ENCODE peak calls at places on chromosomes 12 and 14, in ten cellular contexts. G is heart left ventricle, P is heart right ventricle, R is WERI-Rb-1, E is spleen, K is stomach, M is cardiac muscle cell, D is suprapubic skin, Q is left ventricle myocardium inferior, C is uterus. L is an unnamed sample.

GRCh38 chr14:90651405-90651804 is 164.8 kb downstream of the TTC7B start:
- DNase-seq in Q (no peak), D (no peak), C (no peak), E (no peak), R (no peak), K (no peak), G (no peak), P (no peak), M (no peak), L (no peak)

GRCh38 chr12:85179680-85180300 is 100.2 kb upstream of the ALX1 start:
- DNase-seq in E (no peak), C (no peak), Q (no peak), G (no peak), M (no peak), R (no peak), D (no peak), P (no peak), K (no peak), L (no peak)

GRCh38 chr12:104219908-104220404 is 4.4 kb downstream of the TXNRD1 start:
- DNase-seq in P (no peak), K (peak; percentile 55), E (no peak), D (no peak), G (no peak), R (no peak), Q (no peak), M (no peak), C (no peak), L (peak; percentile 53)

GRCh38 chr14:76644875-76645518 is 116.3 kb upstream of the VASH1 start:
- DNase-seq in P (peak; percentile 19), M (peak; percentile 68), D (no peak), C (no peak), E (no peak), K (no peak), G (no peak), Q (peak; percentile 19), R (peak; percentile 80), L (no peak)

GRCh38 chr14:76882646-76883045 is 56.4 kb downstream of the LRRC74A start:
- DNase-seq in D (no peak), C (no peak), M (no peak), Q (no peak), P (peak; percentile 31), K (no peak), E (no peak), R (no peak), G (no peak), L (no peak)

GRCh38 chr12:124517260-124518050 is 50.0 kb downstream of the NCOR2 start:
- DNase-seq in C (peak; percentile 69), G (peak; percentile 88), R (no peak), E (no peak), Q (peak; percentile 81), K (peak; percentile 92), P (peak; percentile 83), M (no peak), D (peak; percentile 90), L (no peak)

GRCh38 chr14:36514278-36515104 is 5.5 kb downstream of the NKX2-1 start:
- DNase-seq in E (no peak), K (no peak), R (no peak), G (no peak), D (no peak), C (no peak), P (no peak), M (no peak), Q (no peak), L (no peak)

GRCh38 chr14:95696741-95697140 is 10.5 kb downstream of the TCL1B start:
- DNase-seq in Q (no peak), G (no peak), M (no peak), E (no peak), R (no peak), D (no peak), P (no peak), C (no peak), K (no peak), L (no peak)

GRCh38 chr14:64217318-64217717 is 76.9 kb downstream of the ESR2 start:
- DNase-seq in K (no peak), M (no peak), D (no peak), C (peak; percentile 6), P (no peak), E (no peak), G (no peak), Q (no peak), R (no peak), L (no peak)

GRCh38 chr12:60577607-60578006 is 981.8 kb downstream of the SLC16A7 start:
- DNase-seq in C (no peak), E (no peak), D (no peak), R (no peak), P (no peak), M (no peak), K (no peak), G (no peak), Q (no peak), L (no peak)

GRCh38 chr12:84497819-84498218 is 414.8 kb downstream of the SLC6A15 start:
- DNase-seq in R (no peak), D (no peak), E (no peak), M (peak; percentile 42), Q (no peak), C (no peak), G (no peak), P (no peak), K (no peak), L (no peak)

GRCh38 chr12:56434828-56435227 is 14.4 kb downstream of the TIMELESS start:
- DNase-seq in P (no peak), D (no peak), Q (no peak), K (no peak), G (no peak), M (no peak), C (no peak), R (no peak), E (no peak), L (no peak)

DNA sequence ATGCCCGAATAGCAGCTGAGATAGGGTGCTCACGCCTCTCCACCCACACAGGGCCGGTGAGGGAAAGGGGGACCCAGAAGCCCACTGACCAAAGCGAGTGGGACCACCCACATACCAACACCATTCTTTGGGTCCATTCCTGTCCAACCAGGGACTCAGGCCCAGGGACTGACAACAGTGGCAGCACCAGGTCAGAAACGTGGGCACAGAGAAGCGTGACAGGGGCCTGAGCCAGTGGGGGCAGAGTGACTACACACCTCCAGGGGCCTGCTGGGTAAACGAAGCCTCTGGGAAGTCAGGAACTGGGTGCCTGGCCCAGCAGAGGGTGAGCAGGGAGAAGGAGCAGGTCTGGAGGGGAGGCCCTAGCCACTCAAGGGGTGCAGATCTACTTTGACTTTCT is 13.7 kb downstream of the SPRYD3 start:
- DNase-seq in D (no peak), G (no peak), Q (no peak), E (no peak), M (no peak), C (peak; percentile 36), R (no peak), P (no peak), K (no peak), L (no peak)
- TF ChIP-seq CTCF in D (no peak), G (no peak), Q (no peak), E (no peak), M (no peak), C (no peak), R (no peak), P (no peak), K (no peak), L (no peak)

GRCh38 chr12:27965411-27965810 is 7.1 kb downstream of the PTHLH start:
- DNase-seq in K (no peak), C (no peak), M (no peak), P (no peak), Q (no peak), D (no peak), G (no peak), R (no peak), E (no peak), L (no peak)
- H3K4me3 ChIP-seq in K (no peak overlapping the region), C (no peak overlapping the region), M (no peak overlapping the region), P (no peak overlapping the region), Q (no peak overlapping the region), D (no peak overlapping the region), G (no peak overlapping the region), R (no peak overlapping the region), E (no peak overlapping the region), L (no peak overlapping the region)

GRCh38 chr14:93048843-93049242 is 66.9 kb downstream of the ITPK1 start:
- DNase-seq in D (no peak), P (no peak), R (no peak), C (no peak), K (no peak), G (no peak), E (no peak), Q (no peak), M (no peak), L (no peak)

GRCh38 chr14:93046696-93047050 is 69.1 kb downstream of the ITPK1 start:
- DNase-seq in K (no peak), G (no peak), E (no peak), P (no peak), M (no peak), R (no peak), Q (peak; percentile 5), D (no peak), C (no peak), L (no peak)

GRCh38 chr14:93045965-93046695 is 69.6 kb downstream of the ITPK1 start:
- DNase-seq in D (no peak), M (peak; percentile 69), C (no peak), K (no peak), G (no peak), E (peak; percentile 69), P (no peak), R (no peak), Q (no peak), L (peak; percentile 22)

GRCh38 chr14:93047187-93047586 is 68.5 kb downstream of the ITPK1 start:
- DNase-seq in E (no peak), D (no peak), C (no peak), Q (peak; percentile 0), M (no peak), R (no peak), K (no peak), P (no peak), G (no peak), L (no peak)

DNA sequence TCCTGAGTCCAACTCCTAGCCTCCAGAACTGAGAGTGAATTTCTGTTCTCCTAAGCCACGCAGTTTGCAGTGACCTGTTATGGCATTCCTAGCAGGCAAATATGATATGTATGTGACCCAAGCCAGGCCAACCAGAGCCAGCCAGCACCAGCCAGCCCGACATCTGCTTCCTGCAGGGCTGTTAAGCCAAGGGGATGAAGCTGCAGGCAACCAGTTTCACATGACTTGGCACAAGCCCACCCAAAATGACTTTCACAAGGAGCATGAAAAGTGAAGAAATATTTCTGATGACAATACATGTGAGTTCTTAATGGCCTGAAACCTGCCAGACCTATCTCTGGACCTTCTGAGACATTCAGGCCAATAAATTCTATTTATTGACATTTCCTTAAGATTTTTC is 68.1 kb downstream of the ITPK1 start:
- DNase-seq in R (no peak), M (no peak), E (no peak), C (no peak), K (no peak), Q (peak; percentile 5), D (no peak), G (peak; percentile 23), P (no peak), L (no peak)
- H3K27me3 ChIP-seq in R (no peaks in the 10 kb centered on the region), M (no peaks in the 10 kb centered on the region), E (no peaks in the 10 kb centered on the region), C (no peaks in the 10 kb centered on the region), K (no peaks in the 10 kb centered on the region), Q (no peaks in the 10 kb centered on the region), D (no peaks in the 10 kb centered on the region), G (no peaks in the 10 kb centered on the region), P (no peaks in the 10 kb centered on the region), L (no peaks in the 10 kb centered on the region)

DNA sequence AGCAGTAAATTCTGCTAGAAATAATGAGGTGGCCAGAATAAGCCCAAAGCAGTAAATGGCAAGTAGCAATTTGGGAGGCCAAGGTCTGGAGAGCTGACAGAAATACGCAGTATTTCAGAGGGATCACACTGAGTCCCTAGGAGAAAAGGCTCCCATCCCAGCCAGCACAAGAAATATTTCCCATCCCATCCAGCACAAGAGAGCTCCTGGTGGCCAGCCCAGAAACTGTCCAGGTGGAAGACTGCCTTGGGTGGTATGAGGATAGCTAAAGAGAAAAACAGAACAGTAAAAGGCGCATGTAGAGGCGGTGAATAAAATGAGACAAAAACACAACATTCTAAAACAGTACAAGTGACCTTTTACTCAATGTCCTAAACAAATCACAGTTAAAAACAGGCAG is 120.7 kb downstream of the HECTD4 start:
- DNase-seq in Q (no peak), G (no peak), P (no peak), E (no peak), D (no peak), R (peak; percentile 17), M (no peak), C (peak; percentile 24), K (no peak), L (no peak)
- TF ChIP-seq CTCF in Q (peak; percentile 35), G (no peak), P (no peak), E (no peak), D (no peak), R (peak; percentile 41), M (peak; percentile 30), C (no peak), K (no peak), L (peak; percentile 20)